ENCODE peak calls at places on chromosomes 11 and 22, in five cellular contexts. I is ascending aorta, A is PC-9, T is cardiac muscle cell, Y is fibroblast of the aortic adventitia. J is an unnamed sample.

GRCh38 chr22:24319451-24319850 is 48.8 kb downstream of the SPECC1L start:
- DNase-seq in I (no peak), A (no peak), T (peak), Y (peak), J (no peak)

GRCh38 chr11:15148181-15148580 is 33.5 kb downstream of the INSC start:
- DNase-seq in I (no peak), A (no peak), T (no peak), Y (peak), J (no peak)

GRCh38 chr11:9150501-9150900 is 59.1 kb upstream of the SCUBE2 start:
- DNase-seq in I (no peak), A (no peak), T (peak), Y (peak), J (no peak)

GRCh38 chr11:27933992-27934829 is 173.7 kb downstream of the KIF18A start:
- DNase-seq in I (no peak), A (no peak), T (peak), Y (peak), J (no peak)

GRCh38 chr11:35675901-35676610 is 13.5 kb downstream of the TRIM44 start:
- DNase-seq in I (no peak), A (peak), T (peak), Y (no peak), J (no peak)

GRCh38 chr11:33065445-33066178 is 26.2 kb downstream of the TCP11L1 start:
- DNase-seq in I (no peak), A (no peak), T (peak), Y (peak), J (peak)

GRCh38 chr11:128696930-128697329 is 3.1 kb downstream of the FLI1 start:
- DNase-seq in I (no peak), A (no peak), T (no peak), Y (no peak), J (no peak)

GRCh38 chr11:34012734-34013133 is 38.8 kb upstream of the CAPRIN1 start:
- DNase-seq in I (no peak), A (no peak), T (no peak), Y (no peak), J (no peak)

GRCh38 chr11:30230714-30231113 is at the start of gene FSHB:
- DNase-seq in I (no peak), A (no peak), T (no peak), Y (no peak), J (no peak)

GRCh38 chr11:103892603-103893002 is 143.8 kb upstream of the DDI1 start:
- DNase-seq in I (no peak), A (no peak), T (peak), Y (peak), J (no peak)

GRCh38 chr11:61115498-61116224 is 13.4 kb downstream of the CD5 start:
- DNase-seq in I (no peak), A (no peak), T (no peak), Y (no peak), J (no peak)

GRCh38 chr11:8080674-8081590 is at the start of gene TUB:
- DNase-seq in I (no peak), A (no peak), T (peak), Y (no peak), J (peak)

GRCh38 chr11:13166036-13166435 is 111.6 kb upstream of the BMAL1 start:
- DNase-seq in I (no peak), A (no peak), T (peak), Y (peak), J (no peak)

GRCh38 chr22:29143848-29144785 is 61.6 kb upstream of the EMID1 start:
- DNase-seq in I (no peak), A (no peak), T (no peak), Y (no peak), J (no peak)

GRCh38 chr11:15379483-15379882 is 264.8 kb downstream of the INSC start:
- DNase-seq in I (no peak), A (no peak), T (no peak), Y (no peak), J (no peak)

GRCh38 chr11:26944866-26945664 is 48.8 kb upstream of the FIBIN start:
- DNase-seq in I (no peak), A (no peak), T (peak), Y (peak), J (no peak)

GRCh38 chr11:47907499-47907898 is 59.3 kb upstream of the NUP160 start:
- DNase-seq in I (no peak), A (no peak), T (peak), Y (peak), J (no peak)

GRCh38 chr22:29308791-29309262 is 2.4 kb downstream of the GAS2L1 start:
- DNase-seq in I (no peak), A (no peak), T (peak), Y (peak), J (peak)

GRCh38 chr11:121482231-121483129 is 29.7 kb upstream of the SORL1-AS1 start:
- DNase-seq in I (no peak), A (no peak), T (peak), Y (no peak), J (no peak)

GRCh38 chr11:61805146-61805545 is 11.7 kb downstream of the FADS1 start:
- DNase-seq in I (no peak), A (no peak), T (no peak), Y (no peak), J (no peak)

GRCh38 chr22:41915783-41916493 is 1.1 kb upstream of the SHISA8 start:
- DNase-seq in I (no peak), A (no peak), T (no peak), Y (no peak), J (no peak)

GRCh38 chr11:959608-960007 is 33.9 kb downstream of the AP2A2 start:
- DNase-seq in I (no peak), A (no peak), T (no peak), Y (no peak), J (peak)

GRCh38 chr11:2092956-2093412 is 46.2 kb downstream of the IGF2 start:
- DNase-seq in I (peak), A (peak), T (peak), Y (peak), J (peak)

GRCh38 chr22:30290679-30291333 is 1.5 kb upstream of the CASTOR1 start:
- DNase-seq in I (peak), A (peak), T (peak), Y (peak), J (peak)

GRCh38 chr11:119491753-119492455 is 68.9 kb upstream of the THY1 start:
- DNase-seq in I (no peak), A (no peak), T (peak), Y (peak), J (no peak)
- TF ChIP-seq CTCF in I (no peak), A (peak), T (peak), Y (peak), J (no peak)

GRCh38 chr11:93694109-93694508 is 32.6 kb downstream of the CEP295 start:
- DNase-seq in I (no peak), A (no peak), T (peak), Y (no peak), J (no peak)
- TF ChIP-seq CTCF in I (no peak), A (peak), T (no peak), Y (peak), J (no peak)

DNA sequence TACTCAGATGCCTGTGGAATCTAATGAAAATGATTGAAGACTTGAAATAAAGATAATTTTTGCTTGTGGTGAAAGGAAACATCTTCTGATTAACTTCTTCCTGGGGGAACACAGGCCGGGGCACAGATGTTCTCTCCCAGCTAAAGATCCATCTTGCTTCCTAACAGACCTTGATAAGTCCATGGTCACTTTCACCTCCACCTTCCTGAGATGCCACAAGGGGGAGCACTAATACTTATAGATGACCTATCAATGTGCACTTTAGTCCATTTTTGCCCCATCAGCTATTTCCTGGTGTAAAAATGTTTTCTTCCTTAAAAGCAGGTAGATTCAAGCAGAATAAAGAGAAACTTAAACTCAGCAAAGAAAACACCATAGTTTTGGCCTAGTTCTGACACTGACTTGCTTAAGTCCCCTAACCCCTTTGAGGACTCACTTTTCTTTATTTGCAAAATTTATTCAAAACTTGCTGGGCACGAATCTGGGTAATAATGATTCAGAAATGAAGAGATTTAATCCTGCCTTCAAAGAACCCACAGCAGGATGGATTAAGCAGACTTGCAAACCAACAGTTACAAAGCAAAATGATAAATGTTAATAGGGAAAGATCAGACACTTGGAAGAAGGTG is 158.7 kb downstream of the RAB38 start:
- DNase-seq in I (no peak), A (peak), T (peak), Y (peak), J (peak)
- TF ChIP-seq CTCF in I (peak), A (peak), T (peak), Y (peak), J (peak)

DNA sequence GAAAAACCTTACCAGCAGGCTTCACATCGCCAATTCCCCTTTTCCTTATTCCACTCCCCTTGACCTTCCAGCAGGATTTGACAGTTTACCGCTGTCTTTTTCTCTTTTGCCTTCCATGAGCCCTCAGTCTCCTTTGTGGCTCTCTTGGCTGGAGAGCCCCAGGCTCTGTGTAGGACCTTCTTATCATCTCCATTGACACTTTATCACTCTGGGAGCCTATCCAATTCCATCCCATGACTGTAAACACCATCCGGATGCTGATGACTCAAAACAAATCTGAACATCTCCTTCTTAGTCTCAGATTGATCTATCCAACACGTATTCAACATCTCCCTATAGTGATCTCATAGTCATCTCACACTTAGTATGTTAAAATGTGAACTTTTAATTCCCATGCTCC is 36.0 kb downstream of the HTR3A start:
- DNase-seq in I (no peak), A (no peak), T (no peak), Y (no peak), J (no peak)
- TF ChIP-seq CTCF in I (no peak), A (no peak), T (no peak), Y (no peak), J (no peak)

GRCh38 chr11:112837162-112837826 is 123.9 kb upstream of the NCAM1 start:
- DNase-seq in I (no peak), A (no peak), T (no peak), Y (no peak), J (peak)
- TF ChIP-seq CTCF in I (no peak), A (peak), T (no peak), Y (no peak), J (no peak)

GRCh38 chr22:28004021-28004420 is 85.0 kb upstream of the PITPNB start:
- DNase-seq in I (no peak), A (no peak), T (no peak), Y (no peak), J (no peak)
- TF ChIP-seq CTCF in I (no peak), A (no peak), T (no peak), Y (no peak), J (no peak)

DNA sequence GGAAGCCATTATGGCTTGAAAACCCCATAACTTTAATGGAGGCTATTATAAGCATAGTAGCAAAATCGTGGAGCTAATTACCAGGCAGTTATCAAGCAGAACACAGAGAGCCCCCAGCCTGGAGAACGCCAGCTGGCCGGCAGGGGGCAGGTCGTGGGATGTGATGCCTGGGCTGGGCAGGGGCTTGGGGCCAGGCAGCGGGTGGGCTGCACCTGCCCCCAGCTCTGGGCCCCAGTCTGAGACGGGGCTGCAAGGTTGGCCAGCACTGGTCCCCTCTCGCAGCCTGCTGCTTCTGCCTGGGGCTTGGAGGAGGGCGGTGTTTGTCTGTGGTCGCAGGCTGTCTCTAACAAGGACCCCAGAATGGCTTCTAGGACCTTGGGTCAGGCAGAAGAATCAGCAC is 20.9 kb downstream of the B3GAT1 start:
- DNase-seq in I (no peak), A (no peak), T (no peak), Y (no peak), J (no peak)
- TF ChIP-seq CTCF in I (no peak), A (peak), T (no peak), Y (no peak), J (no peak)

GRCh38 chr11:67572747-67573419 is 10.7 kb upstream of the GSTP1 start:
- DNase-seq in I (no peak), A (peak), T (peak), Y (peak), J (peak)

GRCh38 chr11:67581469-67581868 is 2.1 kb upstream of the GSTP1 start:
- DNase-seq in I (no peak), A (peak), T (no peak), Y (no peak), J (peak)

GRCh38 chr11:67576742-67577475 is 6.7 kb upstream of the GSTP1 start:
- DNase-seq in I (no peak), A (peak), T (no peak), Y (no peak), J (no peak)

GRCh38 chr11:67582026-67582425 is 1.6 kb upstream of the GSTP1 start:
- DNase-seq in I (no peak), A (peak), T (no peak), Y (no peak), J (no peak)

DNA sequence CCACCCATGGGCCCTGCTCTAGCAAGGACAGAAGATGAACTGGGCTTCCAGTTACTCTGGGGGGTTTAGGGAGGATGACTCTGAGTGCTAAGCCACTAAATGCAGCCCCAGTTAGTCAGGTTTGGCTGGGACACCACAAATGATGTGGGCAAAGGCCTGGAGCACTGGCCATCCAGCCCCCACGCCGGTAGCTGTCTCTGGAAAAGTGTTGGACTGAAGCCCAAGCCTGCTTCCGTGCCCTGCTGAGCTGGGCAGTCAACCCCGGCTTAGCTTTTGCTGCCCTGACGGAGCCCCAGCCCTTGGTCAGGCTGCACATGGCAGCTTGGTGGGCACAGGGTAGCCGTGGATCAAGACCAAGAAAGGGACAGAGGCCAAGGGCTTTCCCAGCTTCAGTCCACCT is 5.7 kb upstream of the GSTP1 start:
- DNase-seq in I (no peak), A (no peak), T (no peak), Y (no peak), J (no peak)
- TF ChIP-seq CTCF in I (no peak), A (no peak), T (no peak), Y (no peak), J (no peak)

GRCh38 chr11:68928481-68928880 is 24.8 kb downstream of the IGHMBP2 start:
- DNase-seq in I (no peak), A (no peak), T (peak), Y (peak), J (no peak)
- TF ChIP-seq CTCF in I (no peak), A (no peak), T (no peak), Y (no peak), J (no peak)

DNA sequence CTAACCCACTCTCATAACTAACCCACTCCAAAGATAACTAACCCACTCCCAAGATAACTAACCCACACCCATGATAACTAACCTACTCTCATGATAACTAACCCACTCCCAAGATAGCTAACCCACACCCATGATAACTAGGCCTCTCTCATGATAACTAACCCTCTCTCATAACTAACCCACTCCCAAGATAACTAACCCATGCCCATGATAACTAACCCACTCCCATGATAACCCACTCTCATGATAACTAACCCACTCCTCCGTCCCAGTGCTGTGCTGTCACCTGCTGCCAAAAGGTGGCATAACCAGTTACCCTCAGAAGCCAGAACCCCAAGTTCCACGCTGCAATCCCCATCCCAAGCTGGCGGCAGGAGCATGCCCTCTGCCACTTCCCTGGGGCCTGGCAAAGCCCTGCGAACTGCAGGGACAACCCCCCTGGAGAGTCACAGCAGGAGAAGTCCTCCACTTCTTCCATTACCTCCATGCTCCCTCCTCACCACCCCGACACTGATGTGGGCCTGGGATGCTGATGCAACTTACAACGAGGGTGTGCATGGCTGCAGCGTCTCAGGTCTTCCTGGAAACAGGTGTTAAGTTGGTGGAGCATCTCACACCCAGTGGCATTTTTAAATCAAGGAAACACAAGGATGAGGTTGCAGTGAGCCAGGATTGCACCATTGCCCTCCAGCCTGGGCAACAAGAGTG is 30.8 kb upstream of the CELSR1 start:
- DNase-seq in I (no peak), A (peak), T (no peak), Y (no peak), J (no peak)
- TF ChIP-seq CTCF in I (no peak), A (no peak), T (no peak), Y (no peak), J (no peak)

J was measured in body of pancreas.